ENCODE peak calls at places on chromosome 11, in five cellular contexts. One of them, this sample, is unnamed.

GRCh38 chr11:88320149-88320559 is 17.4 kb downstream of the CTSC start:
- DNase-seq in HepG2: no peak
- DNase-seq in A549: no peak
- DNase-seq in K562: no peak
- DNase-seq in GM12878: no peak
- DNase-seq in this sample: no peak

GRCh38 chr11:118889796-118890195 is 6.1 kb downstream of the CXCR5 start:
- DNase-seq in GM12878: no peak
- DNase-seq in K562: no peak
- DNase-seq in HepG2: no peak
- DNase-seq in A549: no peak
- DNase-seq in this sample: no peak

GRCh38 chr11:94199367-94200130 is 70.9 kb downstream of the PANX1 start:
- DNase-seq in HepG2: no peak
- DNase-seq in K562: no peak
- DNase-seq in GM12878: no peak
- DNase-seq in A549: no peak
- DNase-seq in this sample: no peak

GRCh38 chr11:40190294-40190693 is 1269.2 kb downstream of the LRRC4C start:
- DNase-seq in K562: no peak
- DNase-seq in GM12878: no peak
- DNase-seq in A549: no peak
- DNase-seq in HepG2: no peak
- DNase-seq in this sample: no peak

GRCh38 chr11:59822989-59823566 is 12.5 kb upstream of the MRPL16 start:
- DNase-seq in K562: peak; percentile 42
- DNase-seq in HepG2: peak; percentile 63
- DNase-seq in A549: peak; percentile 68
- DNase-seq in GM12878: no peak
- DNase-seq in this sample: peak; percentile 70

GRCh38 chr11:114284021-114284420 is 12.2 kb upstream of the NNMT start:
- DNase-seq in GM12878: no peak
- DNase-seq in A549: no peak
- DNase-seq in HepG2: no peak
- DNase-seq in K562: no peak
- DNase-seq in this sample: no peak

GRCh38 chr11:117220568-117220967 is 11.3 kb downstream of the PCSK7 start:
- DNase-seq in GM12878: no peak
- DNase-seq in HepG2: no peak
- DNase-seq in K562: no peak
- DNase-seq in A549: no peak
- DNase-seq in this sample: no peak

GRCh38 chr11:134153147-134153905 is 70.4 kb downstream of the NCAPD3 start:
- DNase-seq in K562: no peak
- DNase-seq in A549: no peak
- DNase-seq in GM12878: no peak
- DNase-seq in HepG2: no peak
- DNase-seq in this sample: no peak

GRCh38 chr11:57290288-57290687 is 34.5 kb downstream of the TNKS1BP1 start:
- DNase-seq in HepG2: no peak
- DNase-seq in K562: no peak
- DNase-seq in GM12878: no peak
- DNase-seq in A549: no peak
- DNase-seq in this sample: no peak

GRCh38 chr11:27701262-27702105 is 1.2 kb upstream of the BDNF start:
- DNase-seq in GM12878: no peak
- DNase-seq in K562: no peak
- DNase-seq in A549: peak; percentile 59
- DNase-seq in HepG2: no peak
- DNase-seq in this sample: peak; percentile 20

GRCh38 chr11:85626496-85626895 is 648 bp downstream of the DLG2 start:
- DNase-seq in A549: no peak
- DNase-seq in HepG2: no peak
- DNase-seq in K562: no peak
- DNase-seq in GM12878: no peak
- DNase-seq in this sample: no peak

GRCh38 chr11:110471315-110471714 is 41.6 kb downstream of the FDX1 start:
- DNase-seq in GM12878: no peak
- DNase-seq in HepG2: no peak
- DNase-seq in A549: no peak
- DNase-seq in K562: no peak
- DNase-seq in this sample: no peak

DNA sequence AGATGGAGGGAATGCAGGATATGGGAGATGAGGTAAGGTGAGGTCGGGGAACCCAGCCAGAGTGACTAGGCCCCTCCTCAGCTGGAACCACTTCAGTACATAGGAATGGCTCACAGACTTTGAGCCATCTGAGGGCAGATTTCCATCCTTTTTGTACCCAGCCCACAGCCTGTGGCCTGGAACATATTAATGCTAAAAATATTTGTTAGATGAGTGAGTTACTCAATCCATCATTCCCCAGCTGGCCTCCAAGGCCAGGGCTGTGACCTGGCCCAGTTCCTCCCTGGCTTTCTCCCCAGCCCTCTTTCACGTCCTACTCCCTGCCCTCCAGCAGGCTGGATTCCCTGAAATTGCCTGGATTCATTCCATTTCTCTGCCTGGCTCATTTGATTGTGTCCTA is 57.2 kb upstream of the PRDM11 start:
- DNase-seq in K562: no peak
- DNase-seq in A549: peak; percentile 43
- DNase-seq in HepG2: no peak
- DNase-seq in GM12878: no peak
- DNase-seq in this sample: no peak
- H3K4me1 ChIP-seq in K562: no peaks in the 10 kb centered on the region
- H3K4me1 ChIP-seq in A549: peaks cover 39% of the 10 kb centered on the region
- H3K4me1 ChIP-seq in HepG2: no peaks in the 10 kb centered on the region
- H3K4me1 ChIP-seq in GM12878: no peaks in the 10 kb centered on the region
- H3K4me1 ChIP-seq in this sample: peaks cover 52% of the 10 kb centered on the region

GRCh38 chr11:128552783-128553661 is 34.3 kb downstream of the ETS1 start:
- DNase-seq in GM12878: peak; percentile 95
- DNase-seq in HepG2: no peak
- DNase-seq in A549: no peak
- DNase-seq in K562: no peak
- DNase-seq in this sample: no peak
- TF ChIP-seq JUNB in GM12878: peak; percentile 45
- TF ChIP-seq JUNB in HepG2: no peak
- TF ChIP-seq JUNB in A549: no peak
- TF ChIP-seq JUNB in K562: no peak
- TF ChIP-seq JUNB in this sample: no peak

GRCh38 chr11:13119361-13119760 is 110.2 kb downstream of the RASSF10 start:
- DNase-seq in HepG2: no peak
- DNase-seq in GM12878: no peak
- DNase-seq in A549: no peak
- DNase-seq in K562: no peak
- DNase-seq in this sample: no peak
- H3K4me1 ChIP-seq in HepG2: peaks cover 31% of the 10 kb centered on the region
- H3K4me1 ChIP-seq in GM12878: no peaks in the 10 kb centered on the region
- H3K4me1 ChIP-seq in A549: peaks cover 49% of the 10 kb centered on the region
- H3K4me1 ChIP-seq in K562: peaks cover 4% of the 10 kb centered on the region
- H3K4me1 ChIP-seq in this sample: peaks cover 4% of the 10 kb centered on the region

DNA sequence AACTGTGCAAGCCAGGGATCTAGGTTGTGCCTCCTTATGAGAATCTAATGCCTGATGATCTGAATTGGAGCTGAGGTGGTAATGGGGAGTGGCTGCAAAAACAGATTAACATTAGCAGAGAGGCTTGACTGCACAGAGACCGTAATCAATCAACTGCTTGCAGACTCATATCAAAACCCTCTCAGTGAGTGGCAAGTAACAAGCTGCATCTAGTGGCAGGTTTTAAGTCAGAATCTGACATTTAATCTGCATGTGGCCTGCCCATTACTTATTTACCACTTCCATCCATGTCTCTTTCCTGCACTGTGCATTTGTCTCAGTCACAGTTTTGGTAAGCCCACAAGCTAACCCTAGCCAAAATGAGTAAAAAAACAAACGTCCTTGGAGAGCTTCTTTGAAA is 11.2 kb downstream of the C11orf58 start:
- DNase-seq in K562: no peak
- DNase-seq in GM12878: no peak
- DNase-seq in HepG2: no peak
- DNase-seq in A549: no peak
- DNase-seq in this sample: no peak
- TF ChIP-seq JUNB in K562: no peak
- TF ChIP-seq JUNB in GM12878: peak; percentile 17
- TF ChIP-seq JUNB in HepG2: no peak
- TF ChIP-seq JUNB in A549: no peak
- TF ChIP-seq JUNB in this sample: no peak

DNA sequence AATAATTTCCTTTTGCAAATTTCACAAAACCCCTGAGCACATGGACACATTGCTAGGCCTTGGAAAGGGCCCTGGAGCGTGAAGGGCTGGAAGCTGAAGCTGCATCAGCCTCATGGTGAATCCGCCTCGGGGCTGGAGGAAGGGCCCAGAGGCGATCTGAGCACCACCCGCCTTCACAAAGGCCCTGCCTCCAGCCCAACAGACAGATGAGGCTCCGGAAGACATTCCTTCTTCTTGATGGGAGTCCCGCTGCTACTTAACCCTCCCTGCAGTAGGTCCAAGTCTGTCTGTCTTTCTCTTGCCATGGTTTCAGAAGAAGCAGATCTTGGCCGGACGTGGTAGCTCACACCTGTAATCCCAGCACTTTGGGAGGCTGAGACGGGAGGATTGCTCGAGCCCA is 16.5 kb downstream of the ARRB1 start:
- DNase-seq in HepG2: no peak
- DNase-seq in GM12878: no peak
- DNase-seq in A549: no peak
- DNase-seq in K562: no peak
- DNase-seq in this sample: peak; percentile 63
- H3K4me1 ChIP-seq in HepG2: peaks cover 39% of the 10 kb centered on the region
- H3K4me1 ChIP-seq in GM12878: peaks cover 16% of the 10 kb centered on the region
- H3K4me1 ChIP-seq in A549: peaks cover 38% of the 10 kb centered on the region
- H3K4me1 ChIP-seq in K562: peaks cover 60% of the 10 kb centered on the region
- H3K4me1 ChIP-seq in this sample: peaks cover 36% of the 10 kb centered on the region

GRCh38 chr11:11884774-11885481 is 43.2 kb downstream of the USP47 start:
- DNase-seq in A549: no peak
- DNase-seq in HepG2: no peak
- DNase-seq in K562: no peak
- DNase-seq in GM12878: peak; percentile 44
- DNase-seq in this sample: no peak
- TF ChIP-seq JUNB in A549: no peak
- TF ChIP-seq JUNB in HepG2: no peak
- TF ChIP-seq JUNB in K562: no peak
- TF ChIP-seq JUNB in GM12878: peak; percentile 83
- TF ChIP-seq JUNB in this sample: no peak

GRCh38 chr11:128903248-128904041 is 12.3 kb downstream of the KCNJ5 start:
- DNase-seq in A549: no peak
- DNase-seq in HepG2: no peak
- DNase-seq in K562: no peak
- DNase-seq in GM12878: no peak
- DNase-seq in this sample: peak; percentile 79
- H3K4me1 ChIP-seq in A549: peaks cover 7% of the 10 kb centered on the region
- H3K4me1 ChIP-seq in HepG2: no peaks in the 10 kb centered on the region
- H3K4me1 ChIP-seq in K562: no peaks in the 10 kb centered on the region
- H3K4me1 ChIP-seq in GM12878: no peaks in the 10 kb centered on the region
- H3K4me1 ChIP-seq in this sample: peaks cover 37% of the 10 kb centered on the region

DNA sequence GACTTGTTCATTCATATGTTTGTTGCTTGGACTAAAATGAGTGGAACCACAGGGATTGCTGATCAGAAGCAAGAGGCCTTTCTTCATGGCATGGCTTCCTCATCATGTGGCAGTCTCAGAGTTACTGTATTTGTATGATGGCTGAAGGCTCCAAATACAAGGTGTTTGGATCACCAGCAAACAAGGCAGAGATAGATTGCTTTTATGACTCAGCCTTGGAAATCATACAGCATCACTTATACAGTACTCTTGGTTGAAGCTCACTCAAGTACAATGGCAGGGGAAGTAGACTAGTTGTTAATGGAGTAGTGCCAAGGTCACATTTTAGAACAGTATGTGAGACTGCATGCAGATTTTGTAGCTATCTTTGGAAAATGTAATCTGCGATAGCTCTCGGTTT is 16.6 kb downstream of the CAPRIN1 start:
- DNase-seq in K562: no peak
- DNase-seq in A549: no peak
- DNase-seq in GM12878: no peak
- DNase-seq in HepG2: no peak
- DNase-seq in this sample: no peak
- TF ChIP-seq JUNB in K562: no peak
- TF ChIP-seq JUNB in A549: no peak
- TF ChIP-seq JUNB in GM12878: no peak
- TF ChIP-seq JUNB in HepG2: no peak
- TF ChIP-seq JUNB in this sample: no peak

GRCh38 chr11:8346157-8346755 is 82.6 kb upstream of the LMO1 start:
- DNase-seq in K562: no peak
- DNase-seq in HepG2: no peak
- DNase-seq in A549: no peak
- DNase-seq in GM12878: no peak
- DNase-seq in this sample: no peak
- H3K4me1 ChIP-seq in K562: no peaks in the 10 kb centered on the region
- H3K4me1 ChIP-seq in HepG2: peaks cover 7% of the 10 kb centered on the region
- H3K4me1 ChIP-seq in A549: no peaks in the 10 kb centered on the region
- H3K4me1 ChIP-seq in GM12878: peaks cover 15% of the 10 kb centered on the region
- H3K4me1 ChIP-seq in this sample: no peaks in the 10 kb centered on the region

This sample was measured in GM23338.